ENCODE peak calls at places on chromosomes 11 and 22, in nine cellular contexts. D, Y, W, H, E, T, N, J and R are unnamed samples.

GRCh38 chr11:121614661-121615240 is 162.0 kb upstream of the SORL1-AS1 start:
- DNase-seq in D (no peak), Y (no peak), W (no peak), H (no peak), E (no peak), T (no peak), N (no peak), J (no peak), R (no peak)

GRCh38 chr11:27740362-27741024 is 40.2 kb upstream of the BDNF start:
- DNase-seq in D (no peak), Y (no peak), W (no peak), H (no peak), E (no peak), T (no peak), N (no peak), J (no peak), R (no peak)

GRCh38 chr11:18699848-18700261 is 1.3 kb downstream of the TMEM86A start:
- DNase-seq in D (peak), Y (no peak), W (no peak), H (no peak), E (no peak), T (no peak), N (peak), J (no peak), R (no peak)

GRCh38 chr22:49119551-49119952 is 708.1 kb downstream of the BRD1 start:
- DNase-seq in D (peak), Y (no peak), W (no peak), H (no peak), E (no peak), T (no peak), N (peak), J (no peak), R (no peak)

GRCh38 chr22:37804886-37805857 is 2.6 kb upstream of the GCAT start:
- DNase-seq in D (peak), Y (peak), W (peak), H (peak), E (peak), T (no peak), N (peak), J (peak), R (peak)

GRCh38 chr11:119741369-119742262 is 12.6 kb upstream of the NECTIN1 start:
- DNase-seq in D (no peak), Y (peak), W (no peak), H (no peak), E (peak), T (peak), N (no peak), J (no peak), R (peak)

GRCh38 chr22:50035131-50035881 is 22.7 kb upstream of the IL17REL start:
- DNase-seq in D (no peak), Y (no peak), W (no peak), H (no peak), E (no peak), T (no peak), N (no peak), J (no peak), R (no peak)

GRCh38 chr11:122215244-122215992 is 99.4 kb upstream of the BLID start:
- DNase-seq in D (peak), Y (peak), W (peak), H (peak), E (peak), T (peak), N (peak), J (peak), R (peak)

GRCh38 chr11:41201156-41201555 is 258.3 kb downstream of the LRRC4C start:
- DNase-seq in D (no peak), Y (peak), W (peak), H (no peak), E (no peak), T (peak), N (no peak), J (peak), R (no peak)

GRCh38 chr22:50136431-50137047 is 34.0 kb upstream of the PANX2 start:
- DNase-seq in D (no peak), Y (peak), W (peak), H (no peak), E (no peak), T (no peak), N (no peak), J (no peak), R (no peak)

GRCh38 chr11:48019230-48019584 is 38.8 kb downstream of the PTPRJ start:
- DNase-seq in D (no peak), Y (peak), W (no peak), H (no peak), E (no peak), T (peak), N (no peak), J (no peak), R (no peak)

GRCh38 chr11:19218216-19218615 is 16.4 kb upstream of the CSRP3 start:
- DNase-seq in D (no peak), Y (no peak), W (no peak), H (no peak), E (no peak), T (no peak), N (peak), J (no peak), R (no peak)

GRCh38 chr11:61742391-61742790 is 10.0 kb upstream of the MYRF start:
- DNase-seq in D (no peak), Y (no peak), W (no peak), H (no peak), E (no peak), T (no peak), N (peak), J (no peak), R (no peak)

GRCh38 chr11:36437413-36437812 is 72.7 kb downstream of the TRAF6 start:
- DNase-seq in D (no peak), Y (no peak), W (no peak), H (no peak), E (no peak), T (no peak), N (no peak), J (no peak), R (no peak)

GRCh38 chr11:131486100-131486499 is 115.7 kb downstream of the NTM start:
- DNase-seq in D (no peak), Y (peak), W (no peak), H (no peak), E (no peak), T (no peak), N (no peak), J (no peak), R (no peak)

GRCh38 chr11:65108469-65109123 is 3.1 kb upstream of the TM7SF2 start:
- DNase-seq in D (no peak), Y (no peak), W (no peak), H (no peak), E (no peak), T (no peak), N (no peak), J (no peak), R (no peak)

GRCh38 chr11:1054143-1055108 is 17.9 kb upstream of the MUC6 start:
- DNase-seq in D (no peak), Y (peak), W (no peak), H (no peak), E (no peak), T (no peak), N (no peak), J (peak), R (no peak)

GRCh38 chr22:30282616-30283046 is 6.7 kb downstream of the CASTOR1 start:
- DNase-seq in D (no peak), Y (no peak), W (no peak), H (no peak), E (no peak), T (no peak), N (no peak), J (no peak), R (no peak)

GRCh38 chr11:29120329-29120695 is 896.5 kb downstream of the KCNA4 start:
- DNase-seq in D (no peak), Y (no peak), W (no peak), H (no peak), E (no peak), T (no peak), N (no peak), J (no peak), R (no peak)

GRCh38 chr11:103528596-103528995 is 419.4 kb downstream of the DYNC2H1 start:
- DNase-seq in D (no peak), Y (no peak), W (no peak), H (no peak), E (no peak), T (no peak), N (no peak), J (no peak), R (no peak)

DNA sequence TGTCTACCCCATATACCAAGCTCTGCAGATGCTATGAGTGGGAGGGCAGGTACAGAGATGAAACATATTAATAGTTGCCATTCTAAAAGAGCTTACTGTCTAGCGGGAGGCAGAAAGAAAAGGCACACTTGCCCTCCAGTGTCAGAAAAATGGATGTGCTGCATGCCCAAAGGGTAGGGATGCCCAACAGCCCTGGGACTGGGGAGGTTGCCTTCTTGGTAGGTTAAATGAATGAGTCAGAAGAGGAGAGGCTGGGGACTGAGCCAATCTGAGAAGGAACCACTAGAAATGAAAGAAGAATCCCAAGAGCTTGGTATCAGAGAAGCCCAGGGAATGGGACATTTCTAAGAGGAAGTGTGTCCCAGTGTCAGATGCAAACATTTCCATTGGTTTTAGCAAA is 1.2 kb downstream of the BIRC3 start:
- DNase-seq in D (no peak), Y (no peak), W (peak), H (no peak), E (no peak), T (peak), N (no peak), J (no peak), R (no peak)
- TF ChIP-seq CTCF in D (no peak), Y (no peak), W (no peak), H (no peak), E (no peak), T (peak), N (no peak), J (no peak), R (no peak)

DNA sequence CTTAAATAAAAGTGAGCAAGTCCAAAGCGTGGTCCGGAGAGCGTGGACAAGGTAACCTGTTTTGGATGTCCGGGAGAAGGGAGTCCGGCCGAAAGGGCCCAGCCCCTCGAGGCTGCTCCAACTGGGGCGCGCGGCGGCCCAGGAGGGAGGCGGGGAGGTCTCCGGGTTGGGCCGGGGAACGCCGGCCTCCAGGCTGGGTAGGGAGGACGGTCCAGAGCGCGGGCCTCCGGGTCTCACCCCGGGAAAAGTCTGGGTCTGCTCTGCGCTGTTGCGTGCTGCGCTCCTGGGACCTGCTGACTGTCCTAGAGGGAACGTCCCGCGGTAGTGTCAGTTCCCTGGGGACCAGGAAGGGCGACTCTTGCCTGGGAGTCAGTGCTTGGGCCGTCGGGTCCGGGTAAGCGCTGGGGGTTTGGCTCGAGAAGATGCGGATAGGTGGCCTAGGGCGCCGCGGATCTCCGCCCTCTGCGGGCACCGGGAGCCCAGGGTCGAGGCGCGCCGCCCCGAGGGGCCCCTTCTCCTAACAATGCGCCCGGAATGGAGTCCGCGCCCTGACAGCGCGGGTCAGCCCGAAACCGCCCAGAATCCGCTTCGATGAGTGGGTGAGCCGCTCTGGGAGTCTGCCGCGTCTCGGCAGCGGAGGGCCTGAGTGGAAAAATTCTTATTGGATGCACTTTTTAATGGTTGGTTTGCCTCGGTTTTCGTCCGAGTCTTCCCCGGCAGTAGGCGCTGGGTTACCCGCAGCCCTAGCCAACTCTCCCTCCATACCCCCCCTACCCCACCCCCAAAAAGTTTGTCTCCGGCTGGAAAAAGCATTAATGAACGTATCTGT is 908 bp upstream of the FLI1 start:
- DNase-seq in D (no peak), Y (peak), W (peak), H (no peak), E (no peak), T (peak), N (no peak), J (no peak), R (peak)
- TF ChIP-seq CTCF in D (no peak), Y (no peak), W (no peak), H (no peak), E (no peak), T (peak), N (no peak), J (no peak), R (no peak)

GRCh38 chr22:26672590-26673468 is 15.4 kb downstream of the MIAT start:
- DNase-seq in D (peak), Y (peak), W (peak), H (peak), E (peak), T (peak), N (peak), J (peak), R (peak)

GRCh38 chr22:26673485-26673884 is 16.1 kb downstream of the MIAT start:
- DNase-seq in D (no peak), Y (no peak), W (no peak), H (no peak), E (no peak), T (no peak), N (peak), J (no peak), R (no peak)

GRCh38 chr22:26677217-26677616 is 19.8 kb downstream of the MIAT start:
- DNase-seq in D (no peak), Y (no peak), W (no peak), H (no peak), E (no peak), T (no peak), N (no peak), J (no peak), R (no peak)

GRCh38 chr22:26674211-26675190 is 17.1 kb downstream of the MIAT start:
- DNase-seq in D (no peak), Y (no peak), W (no peak), H (no peak), E (no peak), T (peak), N (no peak), J (no peak), R (no peak)

GRCh38 chr22:26675687-26676273 is 18.4 kb downstream of the MIAT start:
- DNase-seq in D (no peak), Y (no peak), W (no peak), H (no peak), E (no peak), T (no peak), N (no peak), J (no peak), R (no peak)
- TF ChIP-seq CTCF in D (no peak), Y (no peak), W (no peak), H (no peak), E (no peak), T (no peak), N (no peak), J (no peak), R (no peak)

GRCh38 chr22:22109693-22110466 is 127.3 kb upstream of the TOP3B start:
- DNase-seq in D (no peak), Y (no peak), W (no peak), H (no peak), E (no peak), T (peak), N (no peak), J (no peak), R (no peak)
- TF ChIP-seq CTCF in D (no peak), Y (peak), W (no peak), H (no peak), E (no peak), T (peak), N (no peak), J (peak), R (peak)